ENCODE peak calls at places on chromosome 9, in five cellular contexts. V is RCC 7860, I is stomach, X is HFF-Myc, G is neural crest cell. J is an unnamed sample.

GRCh38 chr9:123033864-123034598 is 564 bp downstream of the GPR21 start:
- DNase-seq in G (no peak), V (no peak), I (no peak), X (no peak), J (no peak)

GRCh38 chr9:91849694-91850093 is 100.3 kb downstream of the ROR2 start:
- DNase-seq in X (no peak), V (no peak), I (no peak), G (no peak), J (no peak)

GRCh38 chr9:13810510-13810909 is 503.4 kb downstream of the NFIB start:
- DNase-seq in I (no peak), X (no peak), G (no peak), V (no peak), J (no peak)

GRCh38 chr9:127844821-127845359 is 9.6 kb downstream of the ENG start:
- DNase-seq in G (no peak), I (no peak), V (no peak), X (no peak), J (no peak)

GRCh38 chr9:127977877-127978647 is 2.7 kb downstream of the EEIG1 start:
- DNase-seq in X (no peak), I (peak), G (no peak), V (peak), J (peak)

GRCh38 chr9:137589441-137590122 is 730 bp downstream of the ZMYND19 start:
- DNase-seq in I (no peak), G (no peak), V (peak), X (no peak), J (no peak)

GRCh38 chr9:34985311-34985899 is 4.1 kb upstream of the DNAJB5 start:
- DNase-seq in I (peak), V (no peak), G (peak), X (peak), J (peak)

GRCh38 chr9:35656841-35657326 is 935 bp downstream of the RMRP start:
- DNase-seq in G (no peak), V (no peak), X (no peak), I (no peak), J (no peak)

J was measured in mucosa of gallbladder.